ENCODE peak calls at places on chromosomes 16 and 17, in six cellular contexts. One of them, this sample, is unnamed.

GRCh38 chr17:1414001-1414574 is 14.1 kb upstream of the YWHAE start:
- DNase-seq in left ventricle myocardium inferior: no peak
- DNase-seq in type B pancreatic cell: no peak
- DNase-seq in choroid plexus epithelial cell: no peak
- DNase-seq in B cell: no peak
- DNase-seq in K562: no peak
- DNase-seq in this sample: no peak

GRCh38 chr17:13182854-13183253 is 165.0 kb upstream of the ELAC2 start:
- DNase-seq in left ventricle myocardium inferior: no peak
- DNase-seq in type B pancreatic cell: no peak
- DNase-seq in choroid plexus epithelial cell: no peak
- DNase-seq in B cell: no peak
- DNase-seq in K562: no peak
- DNase-seq in this sample: no peak

GRCh38 chr17:76240461-76241204 is at the start of gene RNF157:
- DNase-seq in left ventricle myocardium inferior: peak
- DNase-seq in type B pancreatic cell: peak
- DNase-seq in choroid plexus epithelial cell: peak
- DNase-seq in B cell: peak
- DNase-seq in K562: peak
- DNase-seq in this sample: peak

GRCh38 chr16:49855822-49856740 is at the start of gene ZNF423:
- DNase-seq in left ventricle myocardium inferior: no peak
- DNase-seq in type B pancreatic cell: no peak
- DNase-seq in choroid plexus epithelial cell: no peak
- DNase-seq in B cell: no peak
- DNase-seq in K562: no peak
- DNase-seq in this sample: no peak

GRCh38 chr17:46818929-46819859 is 702 bp upstream of the WNT3 start:
- DNase-seq in left ventricle myocardium inferior: no peak
- DNase-seq in type B pancreatic cell: no peak
- DNase-seq in choroid plexus epithelial cell: no peak
- DNase-seq in B cell: peak
- DNase-seq in K562: peak
- DNase-seq in this sample: no peak

GRCh38 chr16:914453-914852 is 56.3 kb downstream of the LMF1 start:
- DNase-seq in left ventricle myocardium inferior: no peak
- DNase-seq in type B pancreatic cell: no peak
- DNase-seq in choroid plexus epithelial cell: no peak
- DNase-seq in B cell: peak
- DNase-seq in K562: no peak
- DNase-seq in this sample: no peak

GRCh38 chr16:12147681-12148479 is 171.3 kb downstream of the SNX29 start:
- DNase-seq in left ventricle myocardium inferior: peak
- DNase-seq in type B pancreatic cell: no peak
- DNase-seq in choroid plexus epithelial cell: no peak
- DNase-seq in B cell: peak
- DNase-seq in K562: no peak
- DNase-seq in this sample: no peak

GRCh38 chr16:74448990-74449389 is 27.7 kb upstream of the CLEC18B start:
- DNase-seq in left ventricle myocardium inferior: peak
- DNase-seq in type B pancreatic cell: no peak
- DNase-seq in choroid plexus epithelial cell: peak
- DNase-seq in B cell: no peak
- DNase-seq in K562: peak
- DNase-seq in this sample: peak

GRCh38 chr16:3745751-3746355 is 28.5 kb upstream of the TRAP1 start:
- DNase-seq in left ventricle myocardium inferior: no peak
- DNase-seq in type B pancreatic cell: no peak
- DNase-seq in choroid plexus epithelial cell: peak
- DNase-seq in B cell: no peak
- DNase-seq in K562: no peak
- DNase-seq in this sample: peak

This sample was measured in Peyer's patch.